ENCODE peak calls at places on chromosomes 13 and 19, in six cellular contexts. X, B, Q, V, G and S are unnamed samples. For H3K4me1, the result is how much of the 10 kb centered on the place peaks cover.

GRCh38 chr13:21040120-21040834 is 21.1 kb downstream of the LATS2 start:
- DNase-seq in X (no peak), B (no peak), Q (no peak), V (no peak), G (no peak), S (no peak)

GRCh38 chr13:80726895-80727294 is 386.0 kb upstream of the SPRY2 start:
- DNase-seq in X (no peak), B (no peak), Q (no peak), V (no peak), G (no peak), S (no peak)

GRCh38 chr19:40150170-40150569 is 41.1 kb upstream of the MAP3K10 start:
- DNase-seq in X (no peak), B (no peak), Q (no peak), V (no peak), G (no peak), S (no peak)

GRCh38 chr13:50626031-50626643 is 217.4 kb downstream of the DLEU7 start:
- DNase-seq in X (no peak), B (no peak), Q (no peak), V (no peak), G (no peak), S (peak)

GRCh38 chr19:646798-647565 is 7.3 kb downstream of the FGF22 start:
- DNase-seq in X (no peak), B (no peak), Q (no peak), V (no peak), G (no peak), S (no peak)

GRCh38 chr13:73865027-73865426 is 269.2 kb downstream of the KLF12 start:
- DNase-seq in X (no peak), B (no peak), Q (no peak), V (no peak), G (no peak), S (no peak)

GRCh38 chr19:33685541-33685940 is 63.8 kb downstream of the CHST8 start:
- DNase-seq in X (no peak), B (no peak), Q (no peak), V (peak), G (peak), S (no peak)

GRCh38 chr13:68846663-68847062 is 1261.0 kb upstream of the ATXN8OS start:
- DNase-seq in X (no peak), B (no peak), Q (no peak), V (no peak), G (no peak), S (no peak)

GRCh38 chr13:42177189-42177588 is 94.8 kb upstream of the AKAP11 start:
- DNase-seq in X (no peak), B (no peak), Q (no peak), V (no peak), G (no peak), S (no peak)

GRCh38 chr19:51676566-51677083 is 16.5 kb upstream of the SPACA6 start:
- DNase-seq in X (no peak), B (no peak), Q (no peak), V (no peak), G (no peak), S (no peak)

GRCh38 chr19:18419699-18420460 is 682 bp downstream of the SSBP4 start:
- DNase-seq in X (peak), B (no peak), Q (no peak), V (peak), G (peak), S (peak)

GRCh38 chr13:99656843-99657506 is 155.7 kb downstream of the TM9SF2 start:
- DNase-seq in X (peak), B (no peak), Q (no peak), V (no peak), G (no peak), S (no peak)

GRCh38 chr19:48873476-48874308 is 1.5 kb downstream of the PPP1R15A start:
- DNase-seq in X (no peak), B (no peak), Q (no peak), V (no peak), G (no peak), S (no peak)

GRCh38 chr13:92941167-92941566 is 285.4 kb upstream of the GPC6 start:
- DNase-seq in X (no peak), B (no peak), Q (no peak), V (no peak), G (no peak), S (no peak)

GRCh38 chr13:100721885-100722512 is 47.4 kb upstream of the TMTC4 start:
- DNase-seq in X (peak), B (peak), Q (peak), V (no peak), G (peak), S (peak)

GRCh38 chr13:28792992-28793391 is 27.1 kb upstream of the MTUS2 start:
- DNase-seq in X (no peak), B (no peak), Q (no peak), V (no peak), G (no peak), S (no peak)

GRCh38 chr19:6087074-6087506 is 23.2 kb downstream of the RFX2 start:
- DNase-seq in X (peak), B (no peak), Q (no peak), V (no peak), G (peak), S (no peak)

GRCh38 chr19:53254451-53255341 is at the start of gene ZNF677:
- DNase-seq in X (peak), B (no peak), Q (peak), V (peak), G (peak), S (peak)

GRCh38 chr13:99985886-99986527 is 4.4 kb downstream of the ZIC2 start:
- DNase-seq in X (no peak), B (no peak), Q (no peak), V (no peak), G (no peak), S (no peak)

GRCh38 chr19:46147166-46147740 is 785 bp upstream of the IGFL2 start:
- DNase-seq in X (no peak), B (no peak), Q (no peak), V (no peak), G (no peak), S (no peak)

GRCh38 chr13:99062593-99062992 is 84.7 kb upstream of the DOCK9 start:
- DNase-seq in X (no peak), B (no peak), Q (no peak), V (peak), G (peak), S (no peak)

GRCh38 chr13:30618186-30618937 is 642 bp downstream of the USPL1 start:
- DNase-seq in X (no peak), B (no peak), Q (peak), V (no peak), G (peak), S (peak)

GRCh38 chr19:42010245-42011126 is 16.5 kb upstream of the ATP1A3 start:
- DNase-seq in X (no peak), B (no peak), Q (no peak), V (no peak), G (no peak), S (no peak)

GRCh38 chr19:23762884-23763711 is 4.4 kb upstream of the ZNF681 start:
- DNase-seq in X (peak), B (no peak), Q (peak), V (peak), G (peak), S (peak)

GRCh38 chr13:97223711-97224461 is 1.8 kb downstream of the MBNL2 start:
- DNase-seq in X (no peak), B (peak), Q (peak), V (peak), G (peak), S (peak)

GRCh38 chr13:72745260-72745659 is 17.5 kb downstream of the BORA start:
- DNase-seq in X (no peak), B (no peak), Q (no peak), V (no peak), G (no peak), S (no peak)

GRCh38 chr13:72754111-72754510 is 26.4 kb downstream of the BORA start:
- DNase-seq in X (no peak), B (no peak), Q (no peak), V (no peak), G (no peak), S (no peak)

DNA sequence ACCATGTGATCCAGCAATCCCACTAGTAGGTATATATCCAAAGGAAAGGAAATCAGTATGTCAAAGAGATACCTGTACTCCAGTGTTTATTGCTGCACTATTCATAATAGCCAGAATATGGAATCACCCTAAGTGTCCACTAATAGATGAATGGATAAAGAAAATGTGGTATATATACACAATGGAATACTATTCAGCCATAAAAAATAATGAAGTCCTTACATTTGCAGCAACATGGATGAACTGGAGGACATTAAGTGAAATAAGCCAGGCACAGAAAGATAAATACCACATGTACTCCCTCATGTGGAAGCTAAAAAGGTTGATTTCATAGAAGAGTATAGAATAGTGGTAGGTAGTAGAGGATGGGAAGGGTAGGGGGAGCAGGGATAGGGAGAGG is 23.5 kb downstream of the BORA start:
- DNase-seq in X (no peak), B (no peak), Q (no peak), V (no peak), G (no peak), S (no peak)
- H3K27ac ChIP-seq in X (no peak), B (no peak), Q (no peak), V (no peak), G (no peak), S (no peak)

DNA sequence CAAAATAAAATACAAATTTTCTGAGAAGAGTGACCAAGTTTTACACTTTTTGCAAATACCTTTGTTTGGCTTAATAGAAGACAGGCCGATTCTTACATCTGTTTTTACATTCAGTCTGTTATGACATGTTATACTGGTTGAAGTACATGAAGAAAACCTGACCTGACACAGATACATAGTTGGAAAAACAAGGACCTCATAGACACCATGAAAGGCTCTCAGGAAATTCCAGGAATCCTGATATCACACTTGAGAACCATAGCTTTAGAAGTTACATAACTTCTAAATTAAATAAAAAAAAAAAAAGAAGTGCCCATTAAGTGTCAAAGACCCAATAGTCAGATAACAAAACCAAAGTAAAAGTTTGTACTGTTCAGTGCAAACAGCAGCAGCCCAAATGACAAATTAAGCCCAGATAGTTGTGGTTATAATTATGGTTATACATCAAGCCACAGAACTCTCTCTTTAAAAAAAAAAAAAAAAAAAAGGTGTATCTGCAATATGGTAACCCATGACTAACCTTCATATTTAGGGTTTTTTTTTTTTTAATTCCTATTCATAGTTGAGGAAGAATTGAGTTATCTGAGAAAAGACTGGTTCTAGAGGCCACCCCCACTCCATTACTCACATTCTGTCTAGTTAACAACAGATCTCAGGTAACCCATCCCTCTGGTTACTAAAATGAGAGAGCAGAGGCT is 19.8 kb downstream of the RBM26 start:
- DNase-seq in X (peak), B (no peak), Q (no peak), V (no peak), G (no peak), S (no peak)
- H3K4me1 ChIP-seq in X (half or more), B (under half), Q (half or more), V (under half), G (under half), S (under half)

GRCh38 chr19:15449620-15450527 is at the start of gene WIZ:
- DNase-seq in X (peak), B (peak), Q (peak), V (peak), G (peak), S (peak)

GRCh38 chr19:15452111-15453047 is 2.6 kb upstream of the WIZ start:
- DNase-seq in X (peak), B (peak), Q (peak), V (peak), G (peak), S (peak)

GRCh38 chr19:15448778-15449619 is 757 bp downstream of the WIZ start:
- DNase-seq in X (no peak), B (peak), Q (no peak), V (no peak), G (no peak), S (no peak)

GRCh38 chr19:15448014-15448777 is 1.6 kb downstream of the WIZ start:
- DNase-seq in X (no peak), B (no peak), Q (no peak), V (no peak), G (no peak), S (peak)

DNA sequence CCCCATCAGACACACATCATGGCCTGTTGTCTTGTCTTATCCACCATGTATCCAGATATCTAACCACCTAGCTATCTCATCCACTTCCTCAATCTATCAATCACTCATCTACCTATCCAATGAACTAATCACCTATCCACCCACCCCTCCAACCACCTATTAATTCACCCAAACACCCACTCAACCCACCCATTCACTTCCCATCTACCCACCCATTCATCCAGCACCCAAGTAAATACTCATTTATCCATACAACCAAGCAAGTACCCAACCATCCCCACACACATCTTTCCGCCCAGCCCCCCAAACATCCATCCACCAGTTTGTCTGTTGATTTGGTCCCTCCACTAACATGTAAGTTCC is 753 bp upstream of the WIZ start:
- DNase-seq in X (no peak), B (no peak), Q (no peak), V (no peak), G (no peak), S (no peak)
- H3K27ac ChIP-seq in X (peak), B (no peak), Q (peak), V (peak), G (no peak), S (no peak)

GRCh38 chr13:40764587-40765403 is 6.2 kb downstream of the MRPS31 start:
- DNase-seq in X (peak), B (no peak), Q (peak), V (no peak), G (no peak), S (peak)
- H3K4me1 ChIP-seq in X (under half), B (under half), Q (under half), V (under half), G (under half), S (under half)

GRCh38 chr13:33496336-33496735 is 210.8 kb upstream of the STARD13 start:
- DNase-seq in X (no peak), B (no peak), Q (no peak), V (no peak), G (no peak), S (no peak)
- H3K27ac ChIP-seq in X (no peak), B (no peak), Q (no peak), V (no peak), G (no peak), S (no peak)

DNA sequence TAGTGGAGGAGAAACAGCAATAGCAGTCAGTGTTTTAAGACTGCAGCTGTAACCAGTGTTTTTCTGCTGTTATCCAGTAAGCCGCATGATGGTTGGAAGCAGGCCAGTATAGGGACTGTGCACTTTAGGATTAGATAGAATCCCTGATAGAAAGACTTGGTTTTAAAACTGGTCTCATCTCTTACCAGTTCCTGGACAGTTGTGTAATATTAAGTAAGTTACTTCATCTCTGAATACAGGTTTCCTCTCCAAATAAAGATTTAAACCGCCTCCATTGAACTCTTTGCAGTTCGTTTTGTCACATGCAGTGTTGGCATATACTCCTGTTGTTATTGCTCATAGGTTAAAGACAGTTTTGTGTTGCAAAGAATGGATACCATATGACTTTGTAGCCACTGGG is 25.6 kb downstream of the URI1 start:
- DNase-seq in X (no peak), B (no peak), Q (no peak), V (no peak), G (peak), S (no peak)
- H3K4me1 ChIP-seq in X (half or more), B (half or more), Q (half or more), V (under half), G (under half), S (under half)